ENCODE peak calls at places on chromosome 11, in four cellular contexts. V is NCI-H82, T is brain microvascular endothelial cell, W is ACHN. H is an unnamed sample.

GRCh38 chr11:10604340-10604748 is 35.9 kb upstream of the LYVE1 start:
- DNase-seq in V (no peak), W (no peak), T (no peak), H (no peak)

GRCh38 chr11:41175304-41175972 is 284.0 kb downstream of the LRRC4C start:
- DNase-seq in W (no peak), V (no peak), T (no peak), H (no peak)

GRCh38 chr11:125285844-125286243 is 121.3 kb downstream of the PKNOX2 start:
- DNase-seq in T (no peak), V (no peak), W (no peak), H (no peak)

GRCh38 chr11:132623496-132623895 is 908.8 kb downstream of the OPCML start:
- DNase-seq in T (no peak), V (no peak), W (no peak), H (no peak)

GRCh38 chr11:76856571-76856970 is 4.1 kb upstream of the ACER3 start:
- DNase-seq in W (no peak), V (no peak), T (no peak), H (no peak)

GRCh38 chr11:44424841-44425240 is 114.9 kb upstream of the ALX4 start:
- DNase-seq in V (no peak), T (no peak), W (no peak), H (no peak)

GRCh38 chr11:12876340-12876739 is 132.8 kb upstream of the RASSF10 start:
- DNase-seq in W (no peak), T (no peak), V (no peak), H (no peak)

GRCh38 chr11:119491753-119492455 is 68.9 kb upstream of the THY1 start:
- DNase-seq in T (peak; percentile 26), V (peak; percentile 37), W (peak; percentile 11), H (peak; percentile 38)

GRCh38 chr11:59222464-59223065 is 9.8 kb upstream of the MPEG1 start:
- DNase-seq in V (no peak), T (no peak), W (no peak), H (no peak)

GRCh38 chr11:9615031-9615451 is 41.6 kb downstream of the WEE1 start:
- DNase-seq in T (no peak), V (no peak), W (peak; percentile 21), H (no peak)

GRCh38 chr11:106853850-106854401 is 164.3 kb downstream of the GUCY1A2 start:
- DNase-seq in V (no peak), T (no peak), W (no peak), H (no peak)

GRCh38 chr11:17313349-17314231 is 37.1 kb downstream of the NUCB2 start:
- DNase-seq in T (no peak), V (no peak), W (no peak), H (no peak)

GRCh38 chr11:61973603-61974162 is 6.2 kb upstream of the FTH1 start:
- DNase-seq in T (no peak), V (no peak), W (no peak), H (no peak)

GRCh38 chr11:94678236-94678635 is 89.9 kb upstream of the AMOTL1 start:
- DNase-seq in V (no peak), T (no peak), W (no peak), H (peak; percentile 81)

GRCh38 chr11:105168457-105168856 is 28.9 kb upstream of the CARD18 start:
- DNase-seq in T (no peak), V (no peak), W (peak; percentile 22), H (no peak)

GRCh38 chr11:113906038-113906437 is 1.4 kb downstream of the HTR3B start:
- DNase-seq in V (peak; percentile 82), W (peak; percentile 12), T (no peak), H (peak; percentile 84)

GRCh38 chr11:126628790-126629621 is 273.5 kb downstream of the ST3GAL4 start:
- DNase-seq in T (no peak), W (no peak), V (no peak), H (no peak)

GRCh38 chr11:65655570-65656332 is 7.0 kb downstream of the RELA start:
- DNase-seq in V (no peak), W (no peak), T (no peak), H (no peak)

GRCh38 chr11:113957016-113957415 is 17.9 kb upstream of the HTR3A start:
- DNase-seq in W (no peak), V (peak; percentile 89), T (no peak), H (no peak)

GRCh38 chr11:104813532-104813931 is 84.7 kb downstream of the CASP12 start:
- DNase-seq in W (no peak), V (no peak), T (no peak), H (no peak)

GRCh38 chr11:64598797-64599697 is 8.0 kb downstream of the SLC22A12 start:
- DNase-seq in T (no peak), V (no peak), W (no peak), H (no peak)

GRCh38 chr11:36077886-36078685 is 134.2 kb downstream of the LDLRAD3 start:
- DNase-seq in W (no peak), V (no peak), T (no peak), H (no peak)

GRCh38 chr11:46332568-46333128 is 14.6 kb upstream of the DGKZ start:
- DNase-seq in V (peak; percentile 47), T (no peak), W (no peak), H (no peak)

GRCh38 chr11:19848219-19848618 is 135.6 kb downstream of the NAV2 start:
- DNase-seq in W (no peak), T (no peak), V (no peak), H (no peak)

GRCh38 chr11:35116245-35116644 is 22.7 kb upstream of the CD44 start:
- DNase-seq in T (no peak), V (no peak), W (no peak), H (no peak)

GRCh38 chr11:31968774-31969433 is 122.0 kb upstream of the RCN1 start:
- DNase-seq in V (peak; percentile 53), W (peak; percentile 33), T (peak; percentile 85), H (no peak)

GRCh38 chr11:76772783-76773106 is 10.4 kb upstream of the TSKU start:
- DNase-seq in W (no peak), T (no peak), V (no peak), H (no peak)